ENCODE peak calls at places on chromosomes 11 and 22, in eight cellular contexts. S is AG08396; Q is T47D; U is mesenchymal stem cell; H is epithelial cell of esophagus; C is NCI-H69; R is activated naive CD8-positive, alpha-beta T cell treated with anti-CD3 and anti-CD28 coated beads, Interleukin-2, amount 50 U/mL, for 16 hours; P is CD8-positive, alpha-beta T cell. O is an unnamed sample.

GRCh38 chr11:95768521-95768920 is 21.1 kb downstream of the FAM76B start:
- DNase-seq in S (no peak), Q (no peak), U (no peak), H (no peak), C (no peak), R (no peak), P (no peak), O (no peak)

GRCh38 chr11:76602431-76602861 is 68.1 kb downstream of the LRRC32 start:
- DNase-seq in S (no peak), Q (no peak), U (peak), H (no peak), C (peak), R (no peak), P (no peak), O (no peak)

GRCh38 chr11:61667684-61668320 is 12.4 kb upstream of the DAGLA start:
- DNase-seq in S (no peak), Q (no peak), U (no peak), H (no peak), C (no peak), R (no peak), P (no peak), O (no peak)

GRCh38 chr11:45518096-45518852 is 147.1 kb downstream of the CHST1 start:
- DNase-seq in S (no peak), Q (no peak), U (no peak), H (no peak), C (no peak), R (no peak), P (no peak), O (no peak)

GRCh38 chr22:25402501-25403283 is 161.8 kb upstream of the GRK3 start:
- DNase-seq in S (peak), Q (no peak), U (peak), H (peak), C (peak), R (no peak), P (no peak), O (peak)

GRCh38 chr11:24513837-24514594 is 17.2 kb downstream of the LUZP2 start:
- DNase-seq in S (no peak), Q (no peak), U (no peak), H (no peak), C (peak), R (no peak), P (no peak), O (no peak)

GRCh38 chr11:131591051-131591461 is 220.6 kb downstream of the NTM start:
- DNase-seq in S (no peak), Q (no peak), U (no peak), H (no peak), C (no peak), R (no peak), P (no peak), O (no peak)

GRCh38 chr11:68998390-68998911 is 14.6 kb downstream of the MRGPRF start:
- DNase-seq in S (no peak), Q (no peak), U (peak), H (no peak), C (peak), R (no peak), P (no peak), O (no peak)

GRCh38 chr11:34346551-34346950 is 11.3 kb downstream of the ABTB2 start:
- DNase-seq in S (no peak), Q (no peak), U (no peak), H (no peak), C (no peak), R (no peak), P (no peak), O (peak)

GRCh38 chr22:25018009-25018408 is 65.5 kb downstream of the KIAA1671 start:
- DNase-seq in S (no peak), Q (no peak), U (no peak), H (no peak), C (peak), R (no peak), P (no peak), O (no peak)

GRCh38 chr11:120073196-120073595 is 64.7 kb downstream of the TRIM29 start:
- DNase-seq in S (no peak), Q (no peak), U (no peak), H (no peak), C (peak), R (no peak), P (no peak), O (no peak)

GRCh38 chr22:17941501-17942406 is 82.6 kb downstream of the MICAL3 start:
- DNase-seq in S (no peak), Q (no peak), U (no peak), H (no peak), C (no peak), R (no peak), P (no peak), O (no peak)

GRCh38 chr11:3836903-3837302 is 3.9 kb downstream of the RHOG start:
- DNase-seq in S (no peak), Q (no peak), U (no peak), H (no peak), C (no peak), R (no peak), P (peak), O (no peak)

GRCh38 chr11:64743591-64744543 is at the start of gene RASGRP2:
- DNase-seq in S (peak), Q (peak), U (peak), H (peak), C (peak), R (peak), P (peak), O (peak)

GRCh38 chr22:22553735-22554134 is 5.3 kb downstream of the PRAME start:
- DNase-seq in S (no peak), Q (no peak), U (no peak), H (no peak), C (no peak), R (no peak), P (no peak), O (no peak)

O was measured in MG63.